ENCODE peak calls at places on chromosomes 11 and 22, in six cellular contexts. B is K562, A is spleen, K is GM20000, T is MCF 10A, W is HCT116. U is an unnamed sample.

GRCh38 chr11:834371-835316 is 1.9 kb downstream of the CD151 start:
- DNase-seq in B (no peak), A (peak), K (no peak), T (peak), W (peak), U (no peak)

GRCh38 chr11:30314625-30315024 is 8.3 kb upstream of the ARL14EP start:
- DNase-seq in B (no peak), A (no peak), K (no peak), T (no peak), W (no peak), U (no peak)

GRCh38 chr11:134630896-134631295 is 218.9 kb upstream of the B3GAT1 start:
- DNase-seq in B (no peak), A (no peak), K (no peak), T (no peak), W (no peak), U (no peak)

GRCh38 chr11:130772266-130773227 is 143.7 kb downstream of the SNX19 start:
- DNase-seq in B (no peak), A (no peak), K (no peak), T (peak), W (no peak), U (no peak)

GRCh38 chr11:14908214-14908880 is 16.3 kb upstream of the CYP2R1 start:
- DNase-seq in B (peak), A (no peak), K (peak), T (peak), W (peak), U (peak)

GRCh38 chr11:89293966-89294679 is 116.4 kb downstream of the TYR start:
- DNase-seq in B (no peak), A (no peak), K (no peak), T (no peak), W (no peak), U (no peak)

GRCh38 chr11:33454264-33454663 is 197.1 kb downstream of the HIPK3 start:
- DNase-seq in B (no peak), A (no peak), K (no peak), T (no peak), W (no peak), U (no peak)

GRCh38 chr22:46178755-46179505 is 28.6 kb downstream of the PPARA start:
- DNase-seq in B (no peak), A (no peak), K (no peak), T (peak), W (no peak), U (no peak)

GRCh38 chr11:6799402-6799801 is at the start of gene OR6A2:
- DNase-seq in B (no peak), A (no peak), K (no peak), T (no peak), W (no peak), U (no peak)

GRCh38 chr11:76599041-76600013 is 71.2 kb downstream of the LRRC32 start:
- DNase-seq in B (no peak), A (no peak), K (no peak), T (no peak), W (no peak), U (no peak)

GRCh38 chr11:1271002-1271401 is 38.4 kb downstream of the TOLLIP start:
- DNase-seq in B (peak), A (peak), K (no peak), T (no peak), W (no peak), U (no peak)

GRCh38 chr22:49976439-49977175 is 16.0 kb downstream of the PIM3 start:
- DNase-seq in B (no peak), A (no peak), K (peak), T (no peak), W (no peak), U (peak)

GRCh38 chr22:38782402-38783094 is 11.4 kb downstream of the DNAL4 start:
- DNase-seq in B (peak), A (no peak), K (no peak), T (no peak), W (no peak), U (peak)

GRCh38 chr11:30131535-30131934 is 99.3 kb upstream of the FSHB start:
- DNase-seq in B (no peak), A (no peak), K (peak), T (no peak), W (no peak), U (peak)

GRCh38 chr11:124971810-124972209 is 17.8 kb downstream of the CCDC15 start:
- DNase-seq in B (no peak), A (no peak), K (no peak), T (no peak), W (no peak), U (no peak)

DNA sequence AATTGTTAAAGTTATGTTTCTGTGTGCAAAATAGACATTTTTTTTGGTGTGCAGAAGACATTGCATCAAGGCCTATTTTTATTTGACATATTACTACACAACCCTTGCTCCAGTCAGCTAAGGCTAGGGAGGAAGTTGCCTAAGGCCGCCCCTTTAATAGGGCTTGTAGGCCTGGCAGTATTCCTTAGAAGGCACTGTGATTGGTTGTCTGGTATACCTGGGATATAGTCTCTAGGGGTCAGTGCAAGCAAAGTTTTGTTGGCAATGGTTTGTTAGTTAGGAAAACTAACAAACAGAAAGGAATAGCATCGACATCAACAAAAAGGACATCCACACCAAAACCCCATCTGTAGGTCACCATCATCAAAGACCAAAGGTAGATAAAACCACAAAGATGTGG is 16.9 kb downstream of the CCDC15 start:
- DNase-seq in B (peak), A (no peak), K (peak), T (peak), W (peak), U (no peak)
- TF ChIP-seq CTCF in B (no peak), A (no peak), K (no peak), T (peak), W (peak), U (peak)

GRCh38 chr22:27377501-27377900 is 424.1 kb downstream of the MN1 start:
- DNase-seq in B (no peak), A (no peak), K (no peak), T (no peak), W (no peak), U (no peak)

GRCh38 chr22:27377901-27378300 is 423.7 kb downstream of the MN1 start:
- DNase-seq in B (no peak), A (no peak), K (no peak), T (no peak), W (no peak), U (no peak)

GRCh38 chr22:27380826-27381225 is 420.7 kb downstream of the MN1 start:
- DNase-seq in B (no peak), A (no peak), K (no peak), T (no peak), W (no peak), U (no peak)

GRCh38 chr22:27378994-27379393 is 422.6 kb downstream of the MN1 start:
- DNase-seq in B (no peak), A (no peak), K (no peak), T (no peak), W (no peak), U (no peak)

DNA sequence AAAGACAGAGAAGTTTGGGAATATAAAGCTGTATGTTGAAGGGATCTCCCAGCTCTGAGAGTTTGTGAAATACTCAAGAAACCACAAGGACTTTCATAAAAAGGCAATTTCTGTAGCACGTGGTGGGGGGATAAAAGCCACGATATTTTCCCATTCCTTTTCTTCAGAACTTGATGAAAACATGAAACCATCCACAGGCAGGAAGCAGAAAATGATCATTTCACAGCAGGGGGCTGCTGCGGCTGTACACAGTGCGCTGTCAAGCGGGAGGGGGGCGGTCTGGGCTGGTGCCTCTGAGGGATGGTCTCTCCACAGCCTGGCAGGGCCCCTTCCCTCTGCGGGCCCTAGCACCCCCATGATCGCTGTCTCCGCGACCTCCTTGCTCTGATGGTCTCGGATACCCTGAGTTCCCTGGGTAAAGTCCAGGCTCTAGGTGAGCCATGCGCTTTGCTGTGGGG is 423.2 kb downstream of the MN1 start:
- DNase-seq in B (no peak), A (no peak), K (no peak), T (no peak), W (no peak), U (no peak)
- TF ChIP-seq CTCF in B (no peak), A (no peak), K (no peak), T (no peak), W (no peak), U (no peak)

GRCh38 chr11:46672381-46672839 is 28.0 kb downstream of the ARHGAP1 start:
- DNase-seq in B (no peak), A (no peak), K (no peak), T (no peak), W (no peak), U (no peak)

GRCh38 chr11:46666982-46667590 is 33.3 kb downstream of the ARHGAP1 start:
- DNase-seq in B (no peak), A (no peak), K (no peak), T (no peak), W (no peak), U (no peak)

GRCh38 chr11:46671958-46672315 is 28.5 kb downstream of the ARHGAP1 start:
- DNase-seq in B (no peak), A (no peak), K (no peak), T (no peak), W (no peak), U (no peak)

GRCh38 chr11:46668480-46669085 is 31.8 kb downstream of the ARHGAP1 start:
- DNase-seq in B (no peak), A (no peak), K (no peak), T (no peak), W (no peak), U (no peak)

GRCh38 chr11:46669606-46670243 is 30.7 kb downstream of the ARHGAP1 start:
- DNase-seq in B (peak), A (no peak), K (no peak), T (peak), W (no peak), U (no peak)
- TF ChIP-seq CTCF in B (peak), A (no peak), K (peak), T (peak), W (peak), U (peak)

GRCh38 chr11:46916669-46917108 is 1.7 kb downstream of the LRP4 start:
- DNase-seq in B (peak), A (no peak), K (peak), T (peak), W (no peak), U (peak)
- TF ChIP-seq CTCF in B (peak), A (no peak), K (no peak), T (no peak), W (no peak), U (no peak)

DNA sequence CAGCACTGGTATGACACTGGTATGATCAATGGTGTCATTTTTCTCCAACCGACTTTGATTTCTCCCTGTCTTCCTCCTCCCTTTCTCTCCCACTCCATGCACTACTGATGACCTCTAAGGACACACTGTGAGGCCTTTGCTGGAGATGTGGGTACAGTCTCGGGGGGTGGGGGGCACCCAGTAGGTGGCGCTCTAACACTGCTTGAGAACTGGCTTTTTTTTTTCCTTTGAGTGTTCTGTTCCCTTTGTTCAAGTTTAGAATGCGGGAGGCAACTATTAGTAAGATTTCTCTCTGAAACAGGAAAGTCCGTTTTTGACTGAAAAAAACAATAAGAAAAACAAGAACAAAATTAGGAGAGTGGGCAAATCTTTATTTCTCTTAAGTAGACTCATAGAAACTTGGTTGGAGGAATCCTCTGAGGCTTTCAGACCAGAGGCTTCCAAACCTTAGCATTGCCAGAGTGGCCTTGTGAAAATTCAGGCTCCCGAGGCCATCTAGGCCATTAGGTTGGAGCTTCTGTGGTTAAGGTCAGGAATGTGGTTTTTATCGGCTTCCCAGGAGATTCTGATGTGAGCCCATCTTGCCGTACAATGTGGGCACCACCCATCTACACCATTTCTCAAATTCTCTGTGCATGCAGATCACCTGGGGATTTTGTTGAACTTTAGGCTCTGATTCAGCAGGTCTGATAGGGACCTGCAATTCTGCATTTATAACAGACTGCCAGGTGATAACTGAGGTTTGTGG is 43.2 kb downstream of the PANX1 start:
- DNase-seq in B (peak), A (no peak), K (peak), T (peak), W (peak), U (peak)
- TF ChIP-seq CTCF in B (peak), A (peak), K (peak), T (peak), W (peak), U (peak)

DNA sequence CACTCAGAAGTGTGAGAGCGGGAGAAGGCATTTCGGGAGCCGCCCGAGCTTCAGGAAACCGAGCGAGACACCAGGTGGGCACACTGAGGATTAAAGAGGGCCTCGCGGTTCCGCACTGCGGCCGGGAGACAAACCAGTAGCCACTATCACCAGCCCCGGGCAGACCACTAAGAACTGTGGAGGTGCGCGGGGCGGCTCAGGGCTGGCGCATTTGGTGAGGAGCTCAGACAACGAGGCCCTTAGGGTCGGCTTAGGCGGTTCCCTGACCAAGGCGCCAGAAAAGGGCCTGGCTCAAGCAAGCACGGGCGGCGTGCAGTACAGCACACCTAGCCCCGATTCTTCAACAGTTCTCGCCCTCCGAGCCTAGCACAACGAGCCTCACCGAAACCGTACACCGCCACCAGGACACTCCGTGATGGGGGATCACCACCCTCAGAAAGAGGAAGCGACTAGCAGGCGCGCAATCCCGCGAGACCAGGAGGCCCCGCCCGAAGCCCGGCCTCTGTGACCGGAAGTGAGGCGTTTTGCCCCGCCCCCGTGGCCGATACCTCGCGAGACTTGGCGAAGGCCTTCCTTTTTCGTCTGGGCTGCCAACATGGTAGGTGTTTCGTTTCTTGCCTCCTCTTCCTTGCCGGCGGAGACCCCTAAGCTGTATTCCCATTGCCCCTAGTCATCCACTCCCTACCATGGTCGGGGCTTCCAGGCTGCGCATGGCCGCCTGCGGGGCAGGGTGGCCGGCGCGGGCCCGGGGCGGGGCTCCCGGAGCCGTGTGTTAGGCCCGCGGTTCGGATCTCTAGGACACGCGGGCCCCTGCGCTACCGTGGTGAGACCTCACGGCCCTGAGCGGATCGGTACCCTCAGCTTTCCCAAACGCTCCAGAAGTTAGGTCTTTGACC is at the start of the genes RPL27A and TRIM66:
- DNase-seq in B (peak), A (peak), K (peak), T (peak), W (peak), U (peak)
- TF ChIP-seq CTCF in B (no peak), A (peak), K (no peak), T (no peak), W (no peak), U (no peak)

U was measured in GM13977.